ENCODE peak calls at places on chromosome 13, in five cellular contexts. One of them, this sample, is unnamed.
A peak's percentile ranks its signal among the peaks of the same experiment; 100 is the strongest.

GRCh38 chr13:85512421-85512820 is 286.8 kb downstream of the SLITRK6 start:
- DNase-seq in effector CD4-positive, alpha-beta T cell: no peak
- DNase-seq in activated CD4-positive, alpha-beta memory T cell treated with anti-CD3 and anti-CD28 coated beads, Interleukin-2, amount 10 ng/mL, durations not matched to agents 7 days and 5 days: no peak
- DNase-seq in Daoy: no peak
- DNase-seq in activated gamma-delta T cell treated with Interleukin-2 at 50 U/mL for 16 hours: no peak
- DNase-seq in this sample: no peak

GRCh38 chr13:40518481-40518882 is 148.0 kb downstream of the FOXO1 start:
- DNase-seq in effector CD4-positive, alpha-beta T cell: no peak
- DNase-seq in activated CD4-positive, alpha-beta memory T cell treated with anti-CD3 and anti-CD28 coated beads, Interleukin-2, amount 10 ng/mL, durations not matched to agents 7 days and 5 days: peak; percentile 23
- DNase-seq in Daoy: peak; percentile 83
- DNase-seq in activated gamma-delta T cell treated with Interleukin-2 at 50 U/mL for 16 hours: peak; percentile 13
- DNase-seq in this sample: no peak

GRCh38 chr13:109576331-109576813 is 210.0 kb downstream of the IRS2 start:
- DNase-seq in effector CD4-positive, alpha-beta T cell: no peak
- DNase-seq in activated CD4-positive, alpha-beta memory T cell treated with anti-CD3 and anti-CD28 coated beads, Interleukin-2, amount 10 ng/mL, durations not matched to agents 7 days and 5 days: no peak
- DNase-seq in Daoy: no peak
- DNase-seq in activated gamma-delta T cell treated with Interleukin-2 at 50 U/mL for 16 hours: no peak
- DNase-seq in this sample: no peak

GRCh38 chr13:75417006-75417384 is 65.0 kb downstream of the TBC1D4 start:
- DNase-seq in effector CD4-positive, alpha-beta T cell: no peak
- DNase-seq in activated CD4-positive, alpha-beta memory T cell treated with anti-CD3 and anti-CD28 coated beads, Interleukin-2, amount 10 ng/mL, durations not matched to agents 7 days and 5 days: no peak
- DNase-seq in Daoy: peak; percentile 28
- DNase-seq in activated gamma-delta T cell treated with Interleukin-2 at 50 U/mL for 16 hours: no peak
- DNase-seq in this sample: no peak

GRCh38 chr13:44622701-44623100 is 46.6 kb upstream of the TSC22D1 start:
- DNase-seq in effector CD4-positive, alpha-beta T cell: no peak
- DNase-seq in activated CD4-positive, alpha-beta memory T cell treated with anti-CD3 and anti-CD28 coated beads, Interleukin-2, amount 10 ng/mL, durations not matched to agents 7 days and 5 days: no peak
- DNase-seq in Daoy: no peak
- DNase-seq in activated gamma-delta T cell treated with Interleukin-2 at 50 U/mL for 16 hours: no peak
- DNase-seq in this sample: no peak

GRCh38 chr13:37132211-37132610 is 26.7 kb upstream of the CSNK1A1L start:
- DNase-seq in effector CD4-positive, alpha-beta T cell: no peak
- DNase-seq in activated CD4-positive, alpha-beta memory T cell treated with anti-CD3 and anti-CD28 coated beads, Interleukin-2, amount 10 ng/mL, durations not matched to agents 7 days and 5 days: no peak
- DNase-seq in Daoy: no peak
- DNase-seq in activated gamma-delta T cell treated with Interleukin-2 at 50 U/mL for 16 hours: no peak
- DNase-seq in this sample: no peak

GRCh38 chr13:61728468-61728867 is 312.8 kb upstream of the PCDH20 start:
- DNase-seq in effector CD4-positive, alpha-beta T cell: no peak
- DNase-seq in activated CD4-positive, alpha-beta memory T cell treated with anti-CD3 and anti-CD28 coated beads, Interleukin-2, amount 10 ng/mL, durations not matched to agents 7 days and 5 days: no peak
- DNase-seq in Daoy: peak; percentile 0
- DNase-seq in activated gamma-delta T cell treated with Interleukin-2 at 50 U/mL for 16 hours: no peak
- DNase-seq in this sample: no peak

GRCh38 chr13:65836066-65836465 is 1394.1 kb downstream of the PCDH9 start:
- DNase-seq in effector CD4-positive, alpha-beta T cell: no peak
- DNase-seq in activated CD4-positive, alpha-beta memory T cell treated with anti-CD3 and anti-CD28 coated beads, Interleukin-2, amount 10 ng/mL, durations not matched to agents 7 days and 5 days: no peak
- DNase-seq in Daoy: no peak
- DNase-seq in activated gamma-delta T cell treated with Interleukin-2 at 50 U/mL for 16 hours: no peak
- DNase-seq in this sample: no peak

GRCh38 chr13:98480915-98481510 is 95.9 kb downstream of the STK24 start:
- DNase-seq in effector CD4-positive, alpha-beta T cell: no peak
- DNase-seq in activated CD4-positive, alpha-beta memory T cell treated with anti-CD3 and anti-CD28 coated beads, Interleukin-2, amount 10 ng/mL, durations not matched to agents 7 days and 5 days: peak; percentile 49
- DNase-seq in Daoy: peak; percentile 58
- DNase-seq in activated gamma-delta T cell treated with Interleukin-2 at 50 U/mL for 16 hours: no peak
- DNase-seq in this sample: peak; percentile 42

GRCh38 chr13:51659276-51660127 is 75.2 kb downstream of the WDFY2 start:
- DNase-seq in effector CD4-positive, alpha-beta T cell: no peak
- DNase-seq in activated CD4-positive, alpha-beta memory T cell treated with anti-CD3 and anti-CD28 coated beads, Interleukin-2, amount 10 ng/mL, durations not matched to agents 7 days and 5 days: no peak
- DNase-seq in Daoy: no peak
- DNase-seq in activated gamma-delta T cell treated with Interleukin-2 at 50 U/mL for 16 hours: no peak
- DNase-seq in this sample: no peak

GRCh38 chr13:53473397-53473796 is 444.8 kb downstream of the OLFM4 start:
- DNase-seq in effector CD4-positive, alpha-beta T cell: no peak
- DNase-seq in activated CD4-positive, alpha-beta memory T cell treated with anti-CD3 and anti-CD28 coated beads, Interleukin-2, amount 10 ng/mL, durations not matched to agents 7 days and 5 days: no peak
- DNase-seq in Daoy: no peak
- DNase-seq in activated gamma-delta T cell treated with Interleukin-2 at 50 U/mL for 16 hours: no peak
- DNase-seq in this sample: no peak

GRCh38 chr13:103178986-103179695 is 112.9 kb upstream of the SLC10A2 start:
- DNase-seq in effector CD4-positive, alpha-beta T cell: no peak
- DNase-seq in activated CD4-positive, alpha-beta memory T cell treated with anti-CD3 and anti-CD28 coated beads, Interleukin-2, amount 10 ng/mL, durations not matched to agents 7 days and 5 days: no peak
- DNase-seq in Daoy: no peak
- DNase-seq in activated gamma-delta T cell treated with Interleukin-2 at 50 U/mL for 16 hours: no peak
- DNase-seq in this sample: no peak

GRCh38 chr13:53001444-53001843 is 27.2 kb upstream of the OLFM4 start:
- DNase-seq in effector CD4-positive, alpha-beta T cell: no peak
- DNase-seq in activated CD4-positive, alpha-beta memory T cell treated with anti-CD3 and anti-CD28 coated beads, Interleukin-2, amount 10 ng/mL, durations not matched to agents 7 days and 5 days: no peak
- DNase-seq in Daoy: no peak
- DNase-seq in activated gamma-delta T cell treated with Interleukin-2 at 50 U/mL for 16 hours: no peak
- DNase-seq in this sample: no peak

GRCh38 chr13:48043789-48044503 is 6.4 kb downstream of the NUDT15 start:
- DNase-seq in effector CD4-positive, alpha-beta T cell: no peak
- DNase-seq in activated CD4-positive, alpha-beta memory T cell treated with anti-CD3 and anti-CD28 coated beads, Interleukin-2, amount 10 ng/mL, durations not matched to agents 7 days and 5 days: no peak
- DNase-seq in Daoy: no peak
- DNase-seq in activated gamma-delta T cell treated with Interleukin-2 at 50 U/mL for 16 hours: no peak
- DNase-seq in this sample: no peak

GRCh38 chr13:105395041-105395440 is 1140.4 kb downstream of the EFNB2 start:
- DNase-seq in effector CD4-positive, alpha-beta T cell: no peak
- DNase-seq in activated CD4-positive, alpha-beta memory T cell treated with anti-CD3 and anti-CD28 coated beads, Interleukin-2, amount 10 ng/mL, durations not matched to agents 7 days and 5 days: no peak
- DNase-seq in Daoy: no peak
- DNase-seq in activated gamma-delta T cell treated with Interleukin-2 at 50 U/mL for 16 hours: no peak
- DNase-seq in this sample: no peak

GRCh38 chr13:113933901-113934300 is 40.0 kb downstream of the C13orf46 start:
- DNase-seq in effector CD4-positive, alpha-beta T cell: no peak
- DNase-seq in activated CD4-positive, alpha-beta memory T cell treated with anti-CD3 and anti-CD28 coated beads, Interleukin-2, amount 10 ng/mL, durations not matched to agents 7 days and 5 days: no peak
- DNase-seq in Daoy: no peak
- DNase-seq in activated gamma-delta T cell treated with Interleukin-2 at 50 U/mL for 16 hours: no peak
- DNase-seq in this sample: no peak

GRCh38 chr13:25771641-25772478 is 280.0 kb downstream of the SHISA2 start:
- DNase-seq in effector CD4-positive, alpha-beta T cell: no peak
- DNase-seq in activated CD4-positive, alpha-beta memory T cell treated with anti-CD3 and anti-CD28 coated beads, Interleukin-2, amount 10 ng/mL, durations not matched to agents 7 days and 5 days: no peak
- DNase-seq in Daoy: peak; percentile 72
- DNase-seq in activated gamma-delta T cell treated with Interleukin-2 at 50 U/mL for 16 hours: no peak
- DNase-seq in this sample: no peak

GRCh38 chr13:71935166-71935840 is 68.3 kb upstream of the DACH1 start:
- DNase-seq in effector CD4-positive, alpha-beta T cell: no peak
- DNase-seq in activated CD4-positive, alpha-beta memory T cell treated with anti-CD3 and anti-CD28 coated beads, Interleukin-2, amount 10 ng/mL, durations not matched to agents 7 days and 5 days: no peak
- DNase-seq in Daoy: no peak
- DNase-seq in activated gamma-delta T cell treated with Interleukin-2 at 50 U/mL for 16 hours: no peak
- DNase-seq in this sample: no peak

GRCh38 chr13:83440465-83440864 is 441.8 kb downstream of the SLITRK1 start:
- DNase-seq in effector CD4-positive, alpha-beta T cell: no peak
- DNase-seq in activated CD4-positive, alpha-beta memory T cell treated with anti-CD3 and anti-CD28 coated beads, Interleukin-2, amount 10 ng/mL, durations not matched to agents 7 days and 5 days: no peak
- DNase-seq in Daoy: no peak
- DNase-seq in activated gamma-delta T cell treated with Interleukin-2 at 50 U/mL for 16 hours: no peak
- DNase-seq in this sample: no peak

GRCh38 chr13:112629161-112629560 is 41.2 kb upstream of the TUBGCP3 start:
- DNase-seq in effector CD4-positive, alpha-beta T cell: no peak
- DNase-seq in activated CD4-positive, alpha-beta memory T cell treated with anti-CD3 and anti-CD28 coated beads, Interleukin-2, amount 10 ng/mL, durations not matched to agents 7 days and 5 days: no peak
- DNase-seq in Daoy: no peak
- DNase-seq in activated gamma-delta T cell treated with Interleukin-2 at 50 U/mL for 16 hours: no peak
- DNase-seq in this sample: no peak

GRCh38 chr13:39612023-39612637 is 9.1 kb upstream of the LHFPL6 start:
- DNase-seq in effector CD4-positive, alpha-beta T cell: peak; percentile 57
- DNase-seq in activated CD4-positive, alpha-beta memory T cell treated with anti-CD3 and anti-CD28 coated beads, Interleukin-2, amount 10 ng/mL, durations not matched to agents 7 days and 5 days: peak; percentile 51
- DNase-seq in Daoy: peak; percentile 37
- DNase-seq in activated gamma-delta T cell treated with Interleukin-2 at 50 U/mL for 16 hours: peak; percentile 59
- DNase-seq in this sample: peak; percentile 54

GRCh38 chr13:107608736-107609135 is 606.6 kb downstream of the LIG4 start:
- DNase-seq in effector CD4-positive, alpha-beta T cell: no peak
- DNase-seq in activated CD4-positive, alpha-beta memory T cell treated with anti-CD3 and anti-CD28 coated beads, Interleukin-2, amount 10 ng/mL, durations not matched to agents 7 days and 5 days: no peak
- DNase-seq in Daoy: no peak
- DNase-seq in activated gamma-delta T cell treated with Interleukin-2 at 50 U/mL for 16 hours: no peak
- DNase-seq in this sample: no peak

GRCh38 chr13:30116379-30116778 is 191.0 kb downstream of the KATNAL1 start:
- DNase-seq in effector CD4-positive, alpha-beta T cell: no peak
- DNase-seq in activated CD4-positive, alpha-beta memory T cell treated with anti-CD3 and anti-CD28 coated beads, Interleukin-2, amount 10 ng/mL, durations not matched to agents 7 days and 5 days: no peak
- DNase-seq in Daoy: no peak
- DNase-seq in activated gamma-delta T cell treated with Interleukin-2 at 50 U/mL for 16 hours: no peak
- DNase-seq in this sample: no peak

GRCh38 chr13:33862006-33862405 is 44.1 kb downstream of the RFC3 start:
- DNase-seq in effector CD4-positive, alpha-beta T cell: no peak
- DNase-seq in activated CD4-positive, alpha-beta memory T cell treated with anti-CD3 and anti-CD28 coated beads, Interleukin-2, amount 10 ng/mL, durations not matched to agents 7 days and 5 days: no peak
- DNase-seq in Daoy: no peak
- DNase-seq in activated gamma-delta T cell treated with Interleukin-2 at 50 U/mL for 16 hours: no peak
- DNase-seq in this sample: no peak

GRCh38 chr13:114116734-114117133 is 15.7 kb downstream of the RASA3 start:
- DNase-seq in effector CD4-positive, alpha-beta T cell: no peak
- DNase-seq in activated CD4-positive, alpha-beta memory T cell treated with anti-CD3 and anti-CD28 coated beads, Interleukin-2, amount 10 ng/mL, durations not matched to agents 7 days and 5 days: no peak
- DNase-seq in Daoy: no peak
- DNase-seq in activated gamma-delta T cell treated with Interleukin-2 at 50 U/mL for 16 hours: peak; percentile 1
- DNase-seq in this sample: no peak

GRCh38 chr13:27034678-27035111 is 136.9 kb downstream of the USP12 start:
- DNase-seq in effector CD4-positive, alpha-beta T cell: no peak
- DNase-seq in activated CD4-positive, alpha-beta memory T cell treated with anti-CD3 and anti-CD28 coated beads, Interleukin-2, amount 10 ng/mL, durations not matched to agents 7 days and 5 days: no peak
- DNase-seq in Daoy: no peak
- DNase-seq in activated gamma-delta T cell treated with Interleukin-2 at 50 U/mL for 16 hours: no peak
- DNase-seq in this sample: no peak

GRCh38 chr13:33150146-33150545 is 133.9 kb downstream of the KL start:
- DNase-seq in effector CD4-positive, alpha-beta T cell: no peak
- DNase-seq in activated CD4-positive, alpha-beta memory T cell treated with anti-CD3 and anti-CD28 coated beads, Interleukin-2, amount 10 ng/mL, durations not matched to agents 7 days and 5 days: no peak
- DNase-seq in Daoy: peak; percentile 15
- DNase-seq in activated gamma-delta T cell treated with Interleukin-2 at 50 U/mL for 16 hours: no peak
- DNase-seq in this sample: no peak

GRCh38 chr13:65154661-65155447 is 2075.3 kb downstream of the PCDH9 start:
- DNase-seq in effector CD4-positive, alpha-beta T cell: no peak
- DNase-seq in activated CD4-positive, alpha-beta memory T cell treated with anti-CD3 and anti-CD28 coated beads, Interleukin-2, amount 10 ng/mL, durations not matched to agents 7 days and 5 days: no peak
- DNase-seq in Daoy: no peak
- DNase-seq in activated gamma-delta T cell treated with Interleukin-2 at 50 U/mL for 16 hours: no peak
- DNase-seq in this sample: no peak

GRCh38 chr13:97743946-97744345 is 209.5 kb upstream of the IPO5 start:
- DNase-seq in effector CD4-positive, alpha-beta T cell: no peak
- DNase-seq in activated CD4-positive, alpha-beta memory T cell treated with anti-CD3 and anti-CD28 coated beads, Interleukin-2, amount 10 ng/mL, durations not matched to agents 7 days and 5 days: no peak
- DNase-seq in Daoy: no peak
- DNase-seq in activated gamma-delta T cell treated with Interleukin-2 at 50 U/mL for 16 hours: no peak
- DNase-seq in this sample: no peak

GRCh38 chr13:86725105-86725504 is 925.9 kb upstream of the SLITRK6 start:
- DNase-seq in effector CD4-positive, alpha-beta T cell: no peak
- DNase-seq in activated CD4-positive, alpha-beta memory T cell treated with anti-CD3 and anti-CD28 coated beads, Interleukin-2, amount 10 ng/mL, durations not matched to agents 7 days and 5 days: no peak
- DNase-seq in Daoy: peak; percentile 11
- DNase-seq in activated gamma-delta T cell treated with Interleukin-2 at 50 U/mL for 16 hours: no peak
- DNase-seq in this sample: no peak

GRCh38 chr13:27293873-27294515 is 23.4 kb downstream of the RASL11A start:
- DNase-seq in effector CD4-positive, alpha-beta T cell: no peak
- DNase-seq in activated CD4-positive, alpha-beta memory T cell treated with anti-CD3 and anti-CD28 coated beads, Interleukin-2, amount 10 ng/mL, durations not matched to agents 7 days and 5 days: peak; percentile 23
- DNase-seq in Daoy: no peak
- DNase-seq in activated gamma-delta T cell treated with Interleukin-2 at 50 U/mL for 16 hours: peak; percentile 21
- DNase-seq in this sample: peak; percentile 77

GRCh38 chr13:47415048-47415447 is 518.2 kb upstream of the HTR2A start:
- DNase-seq in effector CD4-positive, alpha-beta T cell: no peak
- DNase-seq in activated CD4-positive, alpha-beta memory T cell treated with anti-CD3 and anti-CD28 coated beads, Interleukin-2, amount 10 ng/mL, durations not matched to agents 7 days and 5 days: no peak
- DNase-seq in Daoy: no peak
- DNase-seq in activated gamma-delta T cell treated with Interleukin-2 at 50 U/mL for 16 hours: no peak
- DNase-seq in this sample: no peak

This sample was measured in germinal center.